ENCODE peak calls at places on chromosomes 2 and 18, in ten cellular contexts. D, B, C, M, P, I, S, W, U and K are unnamed samples.

GRCh38 chr18:51430538-51430937 is 233.1 kb upstream of the MEX3C start:
- DNase-seq in D (no peak), B (no peak), C (no peak), M (no peak), P (no peak), I (no peak), S (no peak), W (no peak), U (no peak), K (no peak)

GRCh38 chr2:1625281-1626001 is 118.9 kb downstream of the PXDN start:
- DNase-seq in D (peak; percentile 69), B (no peak), C (no peak), M (no peak), P (peak; percentile 74), I (peak; percentile 79), S (peak; percentile 40), W (peak; percentile 59), U (peak; percentile 52), K (peak; percentile 54)

GRCh38 chr18:13137939-13138821 is 80.4 kb upstream of the LDLRAD4 start:
- DNase-seq in D (peak; percentile 78), B (no peak), C (no peak), M (peak; percentile 70), P (no peak), I (peak; percentile 93), S (peak; percentile 48), W (peak; percentile 12), U (no peak), K (no peak)

GRCh38 chr18:48294894-48295585 is 114.1 kb downstream of the ZBTB7C start:
- DNase-seq in D (no peak), B (no peak), C (no peak), M (no peak), P (no peak), I (no peak), S (no peak), W (no peak), U (peak; percentile 4), K (no peak)

GRCh38 chr2:33505966-33506365 is 29.5 kb downstream of the RASGRP3 start:
- DNase-seq in D (no peak), B (no peak), C (no peak), M (no peak), P (no peak), I (no peak), S (no peak), W (no peak), U (peak; percentile 37), K (no peak)

GRCh38 chr2:70993689-70993986 is 1.0 kb downstream of the TEX261 start:
- DNase-seq in D (no peak), B (no peak), C (no peak), M (no peak), P (no peak), I (no peak), S (no peak), W (no peak), U (no peak), K (no peak)

GRCh38 chr2:217979151-217979811 is 23.5 kb downstream of the TNS1 start:
- DNase-seq in D (peak; percentile 61), B (no peak), C (no peak), M (no peak), P (no peak), I (no peak), S (no peak), W (peak; percentile 56), U (peak; percentile 59), K (peak; percentile 43)

GRCh38 chr2:8553643-8554042 is 128.2 kb upstream of the ID2 start:
- DNase-seq in D (no peak), B (no peak), C (no peak), M (no peak), P (no peak), I (no peak), S (no peak), W (no peak), U (no peak), K (no peak)

GRCh38 chr2:23452397-23452796 is 67.4 kb downstream of the KLHL29 start:
- DNase-seq in D (no peak), B (no peak), C (no peak), M (peak; percentile 23), P (no peak), I (no peak), S (no peak), W (no peak), U (no peak), K (no peak)

GRCh38 chr18:12906119-12906518 is 22.1 kb upstream of the PTPN2 start:
- DNase-seq in D (no peak), B (no peak), C (no peak), M (no peak), P (no peak), I (no peak), S (no peak), W (no peak), U (no peak), K (no peak)

GRCh38 chr2:175966839-175967238 is 35.2 kb downstream of the LNPK start:
- DNase-seq in D (no peak), B (no peak), C (no peak), M (no peak), P (no peak), I (no peak), S (no peak), W (no peak), U (no peak), K (no peak)

GRCh38 chr2:175965773-175966172 is 36.3 kb downstream of the LNPK start:
- DNase-seq in D (no peak), B (no peak), C (no peak), M (no peak), P (no peak), I (no peak), S (no peak), W (no peak), U (no peak), K (no peak)

DNA sequence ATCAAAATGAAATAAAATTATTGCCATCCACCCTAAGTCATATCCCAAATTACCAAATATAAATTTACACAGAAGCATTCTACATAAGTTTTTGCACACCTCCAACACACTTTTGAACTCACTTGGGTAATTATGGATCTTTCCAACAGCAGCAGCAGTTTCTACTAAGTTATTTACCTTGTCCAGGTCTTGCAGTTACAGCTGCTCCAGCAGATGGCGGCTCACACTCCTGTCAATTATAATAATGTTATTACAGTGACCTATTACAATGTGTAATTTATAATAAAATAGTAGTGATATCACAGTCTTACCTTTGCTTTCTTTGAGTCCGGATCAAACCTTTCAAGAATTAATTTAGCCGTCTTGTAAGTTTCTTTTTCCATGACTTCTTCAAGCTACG is 37.9 kb downstream of the LNPK start:
- DNase-seq in D (no peak), B (no peak), C (peak; percentile 4), M (no peak), P (no peak), I (no peak), S (no peak), W (no peak), U (no peak), K (no peak)
- TF ChIP-seq CTCF in D (no peak), B (no peak), C (peak; percentile 71), M (no peak), P (no peak), I (no peak), S (peak; percentile 42), W (peak; percentile 3), U (no peak), K (peak; percentile 24)

DNA sequence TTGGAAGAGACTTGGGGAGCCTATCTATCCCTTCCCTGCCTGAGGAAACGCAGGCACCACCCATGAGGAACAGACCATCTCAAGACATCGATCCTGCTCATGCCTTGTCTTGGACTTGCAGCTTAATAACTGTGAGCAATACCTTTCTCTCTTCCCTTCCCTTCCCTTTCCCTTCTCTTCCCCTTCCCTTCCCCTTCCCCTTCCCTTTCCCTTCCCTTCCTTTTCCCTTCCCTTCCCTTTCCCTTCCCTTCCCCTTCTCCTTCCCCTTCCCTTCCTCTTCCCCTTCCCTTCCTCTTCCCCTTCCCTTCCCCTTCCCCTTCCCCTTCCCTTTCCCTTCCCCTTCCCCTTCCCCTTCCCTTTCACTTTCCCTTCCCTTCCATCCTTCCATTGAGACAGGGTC is 650.7 kb upstream of the SOX11 start:
- DNase-seq in D (no peak), B (no peak), C (no peak), M (no peak), P (no peak), I (no peak), S (no peak), W (no peak), U (no peak), K (no peak)
- TF ChIP-seq CTCF in D (no peak), B (no peak), C (no peak), M (no peak), P (no peak), I (no peak), S (no peak), W (no peak), U (no peak), K (no peak)

GRCh38 chr2:161414385-161415040 is 1.6 kb upstream of the TBR1 start:
- DNase-seq in D (no peak), B (no peak), C (no peak), M (no peak), P (no peak), I (peak; percentile 35), S (peak; percentile 29), W (peak; percentile 29), U (peak; percentile 33), K (peak; percentile 19)
- TF ChIP-seq CTCF in D (no peak), B (no peak), C (no peak), M (no peak), P (no peak), I (peak; percentile 12), S (no peak), W (no peak), U (peak; percentile 19), K (peak; percentile 8)

GRCh38 chr2:10465915-10466314 is 17.8 kb upstream of the ODC1 start:
- DNase-seq in D (no peak), B (no peak), C (no peak), M (no peak), P (no peak), I (no peak), S (no peak), W (no peak), U (no peak), K (no peak)

GRCh38 chr2:10469955-10470568 is 21.9 kb upstream of the ODC1 start:
- DNase-seq in D (no peak), B (no peak), C (no peak), M (no peak), P (no peak), I (no peak), S (no peak), W (no peak), U (no peak), K (no peak)

GRCh38 chr2:10469301-10469700 is 21.2 kb upstream of the ODC1 start:
- DNase-seq in D (no peak), B (no peak), C (no peak), M (no peak), P (no peak), I (no peak), S (no peak), W (no peak), U (no peak), K (no peak)

GRCh38 chr2:10466801-10467200 is 18.7 kb upstream of the ODC1 start:
- DNase-seq in D (no peak), B (no peak), C (no peak), M (no peak), P (no peak), I (no peak), S (no peak), W (no peak), U (no peak), K (no peak)

DNA sequence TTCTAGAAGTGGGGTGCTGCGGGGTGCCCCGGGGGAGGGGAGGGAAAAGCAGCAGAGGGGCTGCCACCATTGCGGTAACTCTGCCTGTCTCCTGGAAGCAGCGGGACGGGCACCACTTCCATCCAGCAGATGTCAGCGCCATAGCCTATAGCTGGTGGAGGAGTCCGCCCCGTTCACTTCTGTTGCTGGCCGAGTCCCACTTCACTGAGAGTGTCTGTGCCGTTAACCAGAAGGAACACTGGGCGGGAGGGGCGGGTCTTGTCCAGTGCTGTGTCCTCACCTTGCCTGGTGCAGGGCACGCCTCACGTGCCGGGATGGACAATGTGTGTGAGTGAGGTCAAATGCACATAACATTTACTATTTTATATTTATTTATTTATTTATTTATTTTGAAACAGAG is 19.3 kb upstream of the ODC1 start:
- DNase-seq in D (no peak), B (no peak), C (no peak), M (no peak), P (no peak), I (no peak), S (no peak), W (no peak), U (no peak), K (no peak)
- TF ChIP-seq CTCF in D (no peak), B (no peak), C (no peak), M (no peak), P (no peak), I (no peak), S (no peak), W (no peak), U (no peak), K (no peak)